ENCODE peak calls at places on chromosomes 7 and 10, in five cellular contexts. O is brain microvascular endothelial cell, C is astrocyte of the cerebellum, D is prostate gland, U is thoracic aorta. J is an unnamed sample.

GRCh38 chr10:71603754-71604153 is 115.8 kb downstream of the C10orf105 start:
- DNase-seq in O (no peak), U (no peak), D (no peak), C (no peak), J (no peak)

GRCh38 chr10:113142601-113143000 is 192.6 kb downstream of the TCF7L2 start:
- DNase-seq in U (no peak), O (no peak), D (no peak), C (no peak), J (no peak)

GRCh38 chr10:77159538-77160110 is 478.0 kb downstream of the KCNMA1 start:
- DNase-seq in C (peak), O (no peak), U (no peak), D (no peak), J (peak)

GRCh38 chr7:47328392-47329319 is 253.3 kb downstream of the TNS3 start:
- DNase-seq in O (no peak), D (no peak), C (no peak), U (no peak), J (no peak)

GRCh38 chr10:62205750-62206399 is 62.8 kb downstream of the RTKN2 start:
- DNase-seq in U (no peak), D (no peak), O (no peak), C (no peak), J (no peak)

GRCh38 chr7:84339306-84339705 is 144.7 kb upstream of the SEMA3A start:
- DNase-seq in C (peak), D (no peak), O (no peak), U (no peak), J (peak)

GRCh38 chr10:97136744-97137143 is 49.0 kb downstream of the SLIT1 start:
- DNase-seq in U (no peak), C (no peak), D (no peak), O (no peak), J (no peak)

GRCh38 chr7:129188372-129188891 is at the start of gene SMO:
- DNase-seq in C (no peak), D (no peak), O (no peak), U (no peak), J (no peak)

GRCh38 chr10:117552759-117553158 is 10.2 kb downstream of the EMX2 start:
- DNase-seq in D (no peak), C (no peak), O (no peak), U (no peak), J (peak)

GRCh38 chr7:230274-230673 is 37.9 kb downstream of the FAM20C start:
- DNase-seq in O (no peak), C (no peak), U (no peak), D (no peak), J (no peak)
- H3K4me3 ChIP-seq in O (no peak), C (no peak), U (no peak), D (no peak), J (no peak)

GRCh38 chr7:70506463-70506862 is 625.5 kb upstream of the GALNT17 start:
- DNase-seq in O (no peak), D (no peak), C (no peak), U (no peak), J (no peak)
- TF ChIP-seq CTCF in O (peak), D (no peak), C (no peak), U (no peak), J (no peak)

DNA sequence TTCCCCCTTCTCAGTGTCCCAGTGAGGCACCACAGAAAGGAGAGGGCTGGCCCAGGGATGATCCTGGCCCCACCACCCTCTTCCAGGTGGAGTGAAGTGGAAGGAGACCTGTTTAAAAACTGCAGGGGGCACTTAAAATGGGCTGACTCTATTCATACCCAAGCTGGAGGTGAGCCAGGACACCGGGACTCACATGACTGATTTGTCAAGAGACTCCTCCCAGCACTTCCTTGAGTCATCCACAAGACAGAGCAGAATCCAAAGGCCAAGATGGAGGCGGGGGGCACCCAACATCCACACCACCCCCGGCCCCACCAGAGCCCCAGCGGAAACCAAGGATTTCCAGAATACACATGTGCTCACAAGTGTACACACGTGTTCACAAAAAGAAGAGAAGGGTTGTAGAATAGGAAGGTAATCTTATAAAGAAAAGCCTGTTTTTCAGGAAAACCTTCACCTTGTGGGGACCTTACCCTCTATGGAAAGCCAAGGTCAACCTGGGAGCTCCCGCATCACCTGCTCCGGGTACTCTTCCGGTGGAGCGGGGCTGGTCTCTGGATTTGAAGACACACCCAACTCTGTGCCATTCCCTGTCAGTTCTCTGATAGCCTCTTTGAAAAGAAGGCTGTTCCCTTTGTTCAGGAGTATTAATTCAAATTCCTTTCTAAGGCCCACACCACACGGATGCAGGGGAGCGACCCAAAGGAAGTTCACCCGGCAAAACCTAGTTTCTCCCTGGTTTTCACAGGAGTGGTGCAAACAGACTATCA is 10.9 kb downstream of the CTBP2 start:
- DNase-seq in O (peak), C (no peak), U (peak), D (no peak), J (peak)
- H3K4me3 ChIP-seq in O (no peak), C (no peak), U (no peak), D (no peak), J (no peak)

DNA sequence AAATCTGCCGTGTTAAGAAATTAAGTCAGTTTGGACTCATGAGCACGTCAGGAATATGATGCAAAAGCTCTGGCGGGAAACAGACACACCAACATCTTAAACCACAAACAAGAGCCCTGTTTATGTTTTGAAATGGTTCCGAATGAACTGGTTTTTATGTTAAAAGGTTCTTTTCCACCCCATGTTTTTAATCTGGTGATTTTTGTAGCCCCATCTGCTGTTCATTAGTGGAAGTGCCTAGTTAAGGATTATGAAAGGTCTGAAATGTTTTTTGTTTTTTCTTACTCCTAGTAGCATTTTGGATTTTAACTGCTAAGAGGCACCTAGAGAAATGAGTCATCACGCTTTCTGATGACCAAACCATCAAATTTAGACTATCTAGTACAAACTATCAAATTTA is 404.1 kb upstream of the MKI67 start:
- DNase-seq in U (no peak), O (no peak), C (no peak), D (no peak), J (no peak)
- TF ChIP-seq CTCF in U (no peak), O (no peak), C (peak), D (peak), J (peak)